ENCODE peak calls at places on chromosomes 6 and 20, in five cellular contexts. One of them, this sample, is unnamed.

GRCh38 chr6:107606407-107606806 is 116.5 kb downstream of the SOBP start:
- DNase-seq in endothelial cell of umbilical vein: no peak
- DNase-seq in spleen: no peak
- DNase-seq in H1: no peak
- DNase-seq in sigmoid colon: no peak
- DNase-seq in this sample: no peak

GRCh38 chr6:125746731-125747588 is 2.5 kb upstream of the HEY2 start:
- DNase-seq in endothelial cell of umbilical vein: peak
- DNase-seq in spleen: peak
- DNase-seq in H1: peak
- DNase-seq in sigmoid colon: peak
- DNase-seq in this sample: peak

GRCh38 chr6:166333172-166333995 is 9.0 kb downstream of the SFT2D1 start:
- DNase-seq in endothelial cell of umbilical vein: no peak
- DNase-seq in spleen: peak
- DNase-seq in H1: no peak
- DNase-seq in sigmoid colon: no peak
- DNase-seq in this sample: no peak

GRCh38 chr6:55239099-55239498 is 64.8 kb downstream of the HCRTR2 start:
- DNase-seq in endothelial cell of umbilical vein: peak
- DNase-seq in spleen: no peak
- DNase-seq in H1: no peak
- DNase-seq in sigmoid colon: no peak
- DNase-seq in this sample: no peak

GRCh38 chr6:56616967-56617366 is 25.7 kb downstream of the DST start:
- DNase-seq in endothelial cell of umbilical vein: no peak
- DNase-seq in spleen: no peak
- DNase-seq in H1: no peak
- DNase-seq in sigmoid colon: no peak
- DNase-seq in this sample: no peak

GRCh38 chr6:126307859-126308258 is 32.1 kb upstream of the CENPW start:
- DNase-seq in endothelial cell of umbilical vein: peak
- DNase-seq in spleen: no peak
- DNase-seq in H1: no peak
- DNase-seq in sigmoid colon: no peak
- DNase-seq in this sample: no peak

GRCh38 chr6:130296854-130297253 is 69.0 kb upstream of the TMEM200A start:
- DNase-seq in endothelial cell of umbilical vein: no peak
- DNase-seq in spleen: no peak
- DNase-seq in H1: no peak
- DNase-seq in sigmoid colon: no peak
- DNase-seq in this sample: no peak

GRCh38 chr20:31637660-31638059 is at the start of gene COX4I2:
- DNase-seq in endothelial cell of umbilical vein: no peak
- DNase-seq in spleen: no peak
- DNase-seq in H1: no peak
- DNase-seq in sigmoid colon: no peak
- DNase-seq in this sample: no peak

GRCh38 chr6:9514146-9514545 is 900.7 kb downstream of the TFAP2A start:
- DNase-seq in endothelial cell of umbilical vein: no peak
- DNase-seq in spleen: no peak
- DNase-seq in H1: no peak
- DNase-seq in sigmoid colon: no peak
- DNase-seq in this sample: no peak

GRCh38 chr6:138805431-138805830 is 9.5 kb downstream of the ECT2L start:
- DNase-seq in endothelial cell of umbilical vein: no peak
- DNase-seq in spleen: no peak
- DNase-seq in H1: no peak
- DNase-seq in sigmoid colon: no peak
- DNase-seq in this sample: no peak

GRCh38 chr6:17621003-17621402 is 20.9 kb downstream of the FAM8A1 start:
- DNase-seq in endothelial cell of umbilical vein: no peak
- DNase-seq in spleen: no peak
- DNase-seq in H1: no peak
- DNase-seq in sigmoid colon: no peak
- DNase-seq in this sample: no peak

GRCh38 chr6:20455175-20456075 is 53.7 kb downstream of the E2F3 start:
- DNase-seq in endothelial cell of umbilical vein: peak
- DNase-seq in spleen: no peak
- DNase-seq in H1: no peak
- DNase-seq in sigmoid colon: no peak
- DNase-seq in this sample: no peak

GRCh38 chr20:3190681-3191111 is 13.8 kb downstream of the DDRGK1 start:
- DNase-seq in endothelial cell of umbilical vein: no peak
- DNase-seq in spleen: peak
- DNase-seq in H1: no peak
- DNase-seq in sigmoid colon: no peak
- DNase-seq in this sample: no peak

GRCh38 chr6:85576479-85576878 is 17.2 kb downstream of the SNX14 start:
- DNase-seq in endothelial cell of umbilical vein: peak
- DNase-seq in spleen: no peak
- DNase-seq in H1: no peak
- DNase-seq in sigmoid colon: no peak
- DNase-seq in this sample: no peak

GRCh38 chr6:148969679-148970078 is 222.8 kb downstream of the UST start:
- DNase-seq in endothelial cell of umbilical vein: no peak
- DNase-seq in spleen: no peak
- DNase-seq in H1: no peak
- DNase-seq in sigmoid colon: peak
- DNase-seq in this sample: no peak

GRCh38 chr6:34526992-34527728 is 29.0 kb downstream of the SPDEF start:
- DNase-seq in endothelial cell of umbilical vein: peak
- DNase-seq in spleen: peak
- DNase-seq in H1: peak
- DNase-seq in sigmoid colon: peak
- DNase-seq in this sample: peak

GRCh38 chr6:151451950-151452749 is at the start of gene RMND1:
- DNase-seq in endothelial cell of umbilical vein: peak
- DNase-seq in spleen: peak
- DNase-seq in H1: peak
- DNase-seq in sigmoid colon: peak
- DNase-seq in this sample: peak

GRCh38 chr6:168888786-168889345 is 364.8 kb downstream of the THBS2 start:
- DNase-seq in endothelial cell of umbilical vein: no peak
- DNase-seq in spleen: no peak
- DNase-seq in H1: no peak
- DNase-seq in sigmoid colon: no peak
- DNase-seq in this sample: no peak

GRCh38 chr6:19723533-19723932 is 113.6 kb upstream of the ID4 start:
- DNase-seq in endothelial cell of umbilical vein: no peak
- DNase-seq in spleen: no peak
- DNase-seq in H1: no peak
- DNase-seq in sigmoid colon: no peak
- DNase-seq in this sample: no peak

GRCh38 chr6:72826744-72827438 is 205.0 kb downstream of the KCNQ5 start:
- DNase-seq in endothelial cell of umbilical vein: no peak
- DNase-seq in spleen: no peak
- DNase-seq in H1: no peak
- DNase-seq in sigmoid colon: no peak
- DNase-seq in this sample: no peak

GRCh38 chr20:34420146-34420545 is 57.1 kb downstream of the ITCH start:
- DNase-seq in endothelial cell of umbilical vein: peak
- DNase-seq in spleen: no peak
- DNase-seq in H1: no peak
- DNase-seq in sigmoid colon: no peak
- DNase-seq in this sample: no peak

GRCh38 chr6:14270925-14271791 is 153.6 kb downstream of the CD83 start:
- DNase-seq in endothelial cell of umbilical vein: no peak
- DNase-seq in spleen: no peak
- DNase-seq in H1: no peak
- DNase-seq in sigmoid colon: no peak
- DNase-seq in this sample: no peak

GRCh38 chr6:5087389-5087788 is 2.2 kb downstream of the PPP1R3G start:
- DNase-seq in endothelial cell of umbilical vein: no peak
- DNase-seq in spleen: no peak
- DNase-seq in H1: no peak
- DNase-seq in sigmoid colon: no peak
- DNase-seq in this sample: no peak

GRCh38 chr20:35601990-35602389 is 13.6 kb upstream of the SPAG4 start:
- DNase-seq in endothelial cell of umbilical vein: no peak
- DNase-seq in spleen: no peak
- DNase-seq in H1: no peak
- DNase-seq in sigmoid colon: peak
- DNase-seq in this sample: no peak

GRCh38 chr6:110329348-110329728 is 28.8 kb downstream of the METTL24 start:
- DNase-seq in endothelial cell of umbilical vein: no peak
- DNase-seq in spleen: no peak
- DNase-seq in H1: no peak
- DNase-seq in sigmoid colon: peak
- DNase-seq in this sample: no peak

DNA sequence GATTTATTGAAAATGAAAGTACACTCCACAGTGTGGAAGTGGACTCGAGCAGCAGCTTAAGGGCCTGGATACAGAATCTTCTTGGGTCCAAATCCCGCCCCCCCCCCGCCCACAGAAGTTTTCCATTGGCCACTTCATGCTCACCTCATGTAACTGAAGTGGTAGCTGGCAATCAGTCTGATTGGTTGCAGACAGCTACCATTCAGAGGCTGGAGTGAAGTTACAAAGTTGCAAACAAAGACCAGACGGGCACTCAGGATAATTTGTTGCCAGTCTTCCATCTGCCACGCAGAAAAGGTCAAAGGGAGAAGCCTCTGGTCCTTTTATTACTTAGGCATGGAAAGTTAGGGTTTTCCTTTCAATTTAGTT is 25.8 kb upstream of the FABP7 start:
- DNase-seq in endothelial cell of umbilical vein: no peak
- DNase-seq in spleen: no peak
- DNase-seq in H1: no peak
- DNase-seq in sigmoid colon: no peak
- DNase-seq in this sample: no peak
- H3K4me3 ChIP-seq in endothelial cell of umbilical vein: no peak
- H3K4me3 ChIP-seq in spleen: peak
- H3K4me3 ChIP-seq in H1: no peak
- H3K4me3 ChIP-seq in sigmoid colon: no peak
- H3K4me3 ChIP-seq in this sample: no peak

DNA sequence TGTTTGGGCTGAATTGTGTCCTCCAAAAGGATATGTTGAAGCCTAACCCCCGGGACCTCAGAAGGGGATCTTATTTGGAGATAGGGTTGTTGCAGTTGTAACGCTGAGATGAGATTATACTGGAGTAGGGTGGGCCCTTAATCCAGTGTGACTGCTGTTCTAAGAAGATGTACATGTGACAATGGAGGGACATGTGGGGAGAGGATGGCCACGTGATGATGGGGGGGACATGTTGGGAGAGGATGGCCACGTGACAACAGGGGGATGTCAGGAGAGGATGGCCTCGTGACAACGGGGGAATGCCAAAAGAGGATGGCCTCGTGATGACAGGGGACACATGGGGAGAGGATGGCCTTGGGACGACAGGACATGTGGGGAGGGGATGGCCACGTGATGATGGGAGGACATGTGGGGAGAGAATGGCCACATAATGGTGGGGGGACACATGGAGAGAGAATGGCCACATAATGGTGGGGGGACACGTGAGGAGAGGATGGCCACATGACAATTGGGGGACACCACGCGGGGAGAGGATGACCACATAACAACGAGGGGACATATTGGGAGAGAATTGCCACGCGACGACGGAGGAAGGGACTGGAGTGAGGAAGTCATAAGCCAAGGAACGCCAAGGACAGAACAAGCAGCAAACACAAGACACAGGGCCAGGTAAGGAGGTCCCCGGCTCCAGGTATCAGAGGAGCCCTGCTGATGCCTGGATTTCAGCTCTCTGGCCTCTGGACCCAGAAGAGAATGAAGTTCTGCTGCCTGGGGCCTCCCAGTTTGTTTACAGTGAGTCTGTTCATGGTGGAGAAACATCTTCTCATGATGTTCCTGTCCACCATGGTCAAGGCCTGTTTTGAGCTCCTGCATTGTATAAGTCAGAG is 29.2 kb downstream of the SYNJ2 start:
- DNase-seq in endothelial cell of umbilical vein: no peak
- DNase-seq in spleen: peak
- DNase-seq in H1: no peak
- DNase-seq in sigmoid colon: peak
- DNase-seq in this sample: no peak
- TF ChIP-seq POLR2AphosphoS5 in endothelial cell of umbilical vein: no peak
- TF ChIP-seq POLR2AphosphoS5 in spleen: no peak
- TF ChIP-seq POLR2AphosphoS5 in H1: no peak
- TF ChIP-seq POLR2AphosphoS5 in sigmoid colon: no peak
- TF ChIP-seq POLR2AphosphoS5 in this sample: no peak

GRCh38 chr6:136783495-136784270 is 8.6 kb downstream of the MAP3K5 start:
- DNase-seq in endothelial cell of umbilical vein: no peak
- DNase-seq in spleen: peak
- DNase-seq in H1: no peak
- DNase-seq in sigmoid colon: no peak
- DNase-seq in this sample: no peak
- H3K4me3 ChIP-seq in endothelial cell of umbilical vein: no peak
- H3K4me3 ChIP-seq in spleen: peak
- H3K4me3 ChIP-seq in H1: no peak
- H3K4me3 ChIP-seq in sigmoid colon: no peak
- H3K4me3 ChIP-seq in this sample: no peak

DNA sequence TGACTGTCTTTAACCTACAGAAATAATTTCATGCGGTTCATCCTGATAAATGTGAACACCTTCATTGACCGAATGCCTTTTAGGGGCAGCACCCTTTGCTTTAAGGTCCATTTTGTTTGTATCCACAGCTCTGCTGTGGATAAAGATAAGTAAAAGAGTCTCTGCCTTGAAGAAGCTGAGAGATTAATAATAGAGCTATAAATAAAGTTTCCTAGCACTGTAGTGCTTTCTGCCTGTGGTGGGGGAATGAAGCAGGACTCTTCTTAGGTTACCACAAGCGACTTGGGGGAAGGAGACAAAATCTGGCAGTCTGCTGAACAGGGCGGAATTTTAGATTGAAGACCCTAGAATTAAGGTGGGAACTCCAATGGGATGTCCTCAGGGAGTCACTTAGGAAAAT is 57.6 kb downstream of the EYA4 start:
- DNase-seq in endothelial cell of umbilical vein: no peak
- DNase-seq in spleen: no peak
- DNase-seq in H1: no peak
- DNase-seq in sigmoid colon: no peak
- DNase-seq in this sample: no peak
- TF ChIP-seq POLR2AphosphoS5 in endothelial cell of umbilical vein: no peak
- TF ChIP-seq POLR2AphosphoS5 in spleen: no peak
- TF ChIP-seq POLR2AphosphoS5 in H1: no peak
- TF ChIP-seq POLR2AphosphoS5 in sigmoid colon: no peak
- TF ChIP-seq POLR2AphosphoS5 in this sample: no peak

GRCh38 chr6:116779569-116780164 is 14.1 kb upstream of the FAM162B start:
- DNase-seq in endothelial cell of umbilical vein: peak
- DNase-seq in spleen: no peak
- DNase-seq in H1: no peak
- DNase-seq in sigmoid colon: no peak
- DNase-seq in this sample: no peak
- H3K4me3 ChIP-seq in endothelial cell of umbilical vein: no peak
- H3K4me3 ChIP-seq in spleen: no peak
- H3K4me3 ChIP-seq in H1: no peak
- H3K4me3 ChIP-seq in sigmoid colon: no peak
- H3K4me3 ChIP-seq in this sample: no peak